ENCODE peak calls at places on chromosomes 6 and 20, in five cellular contexts. J is AG09319, I is foreskin fibroblast, R is lung, G is HCT116. M is an unnamed sample.

GRCh38 chr6:139369568-139370046 is 4.8 kb downstream of the CITED2 start:
- DNase-seq in I (peak; percentile 82), R (no peak), G (no peak), J (peak; percentile 32), M (no peak)

GRCh38 chr6:28863607-28864320 is 60.0 kb downstream of the TRIM27 start:
- DNase-seq in G (peak; percentile 81), J (peak; percentile 54), I (peak; percentile 87), R (peak; percentile 78), M (peak; percentile 70)

GRCh38 chr20:6008254-6008653 is 45.6 kb downstream of the LRRN4 start:
- DNase-seq in I (peak; percentile 95), J (peak; percentile 78), G (no peak), R (peak; percentile 72), M (peak; percentile 86)

GRCh38 chr6:33151050-33151449 is 41.2 kb downstream of the COL11A2 start:
- DNase-seq in R (no peak), I (no peak), G (no peak), J (no peak), M (no peak)

GRCh38 chr6:41654433-41655020 is 16.3 kb downstream of the MDFI start:
- DNase-seq in R (no peak), J (no peak), G (no peak), I (no peak), M (no peak)

GRCh38 chr6:111604259-111605099 is 1.2 kb downstream of the TRAF3IP2 start:
- DNase-seq in R (peak; percentile 50), J (no peak), G (no peak), I (peak; percentile 93), M (no peak)

GRCh38 chr20:11372831-11373230 is 544.9 kb upstream of the BTBD3 start:
- DNase-seq in G (no peak), R (no peak), I (no peak), J (no peak), M (no peak)

GRCh38 chr6:35719830-35720733 is 16.8 kb upstream of the ARMC12 start:
- DNase-seq in I (peak; percentile 69), R (no peak), G (no peak), J (no peak), M (no peak)

GRCh38 chr20:39312107-39312506 is 350.0 kb downstream of the DHX35 start:
- DNase-seq in J (no peak), G (no peak), I (no peak), R (no peak), M (no peak)

GRCh38 chr6:168414696-168415095 is 26.3 kb upstream of the SMOC2 start:
- DNase-seq in G (no peak), I (no peak), R (no peak), J (no peak), M (no peak)

GRCh38 chr6:157774153-157775135 is 48.6 kb upstream of the SNX9 start:
- DNase-seq in J (no peak), I (no peak), G (no peak), R (no peak), M (no peak)

GRCh38 chr20:8489094-8489883 is 357.2 kb downstream of the PLCB1 start:
- DNase-seq in J (no peak), R (no peak), I (no peak), G (no peak), M (no peak)

GRCh38 chr20:60649541-60649940 is 602.5 kb upstream of the CDH4 start:
- DNase-seq in I (no peak), J (no peak), R (no peak), G (no peak), M (no peak)

GRCh38 chr6:11929451-11929850 is 82.7 kb upstream of the HIVEP1 start:
- DNase-seq in J (no peak), I (no peak), G (no peak), R (no peak), M (no peak)

GRCh38 chr6:157013649-157014365 is 236.6 kb downstream of the ARID1B start:
- DNase-seq in J (no peak), I (no peak), G (no peak), R (no peak), M (no peak)

GRCh38 chr20:62745279-62745958 is 36.8 kb downstream of the NTSR1 start:
- DNase-seq in G (no peak), R (no peak), I (no peak), J (no peak), M (no peak)

GRCh38 chr20:33373735-33374605 is 27.3 kb downstream of the CDK5RAP1 start:
- DNase-seq in R (no peak), G (no peak), I (peak; percentile 65), J (peak; percentile 46), M (no peak)

GRCh38 chr6:39224058-39224457 is 5.2 kb downstream of the KCNK5 start:
- DNase-seq in R (peak; percentile 67), G (no peak), J (no peak), I (no peak), M (no peak)

GRCh38 chr6:167995731-167996151 is 1.7 kb upstream of the KIF25 start:
- DNase-seq in J (no peak), R (no peak), I (no peak), G (no peak), M (no peak)

GRCh38 chr20:53711333-53712211 is 117.9 kb upstream of the ZNF217 start:
- DNase-seq in R (no peak), I (no peak), G (no peak), J (no peak), M (no peak)

GRCh38 chr6:111870054-111870750 is 3.0 kb downstream of the FYN start:
- DNase-seq in R (no peak), J (no peak), I (no peak), G (no peak), M (no peak)

GRCh38 chr20:61879694-61880093 is 186.0 kb downstream of the TAF4 start:
- DNase-seq in R (no peak), G (no peak), I (no peak), J (no peak), M (no peak)

GRCh38 chr20:38726849-38727601 is 2.7 kb downstream of the SLC32A1 start:
- DNase-seq in R (no peak), I (peak; percentile 25), J (no peak), G (no peak), M (no peak)

GRCh38 chr20:41047975-41048305 is 19.3 kb downstream of the TOP1 start:
- DNase-seq in I (no peak), G (no peak), J (no peak), R (no peak), M (no peak)

GRCh38 chr20:13800728-13801134 is 15.9 kb downstream of the NDUFAF5 start:
- DNase-seq in J (peak; percentile 71), R (peak; percentile 83), G (no peak), I (peak; percentile 95), M (peak; percentile 95)

GRCh38 chr6:94510877-94511276 is 1066.5 kb upstream of the MANEA start:
- DNase-seq in R (no peak), I (no peak), J (no peak), G (no peak), M (no peak)

GRCh38 chr6:167465497-167465896 is 140.6 kb downstream of the TTLL2 start:
- DNase-seq in G (no peak), I (no peak), R (no peak), J (no peak), M (no peak)

GRCh38 chr6:50724381-50725124 is 11.2 kb downstream of the TFAP2D start:
- DNase-seq in R (no peak), J (no peak), G (no peak), I (no peak), M (no peak)

GRCh38 chr20:2402271-2402980 is 21.7 kb downstream of the TGM6 start:
- DNase-seq in J (peak; percentile 12), G (peak; percentile 34), I (peak; percentile 65), R (no peak), M (no peak)
- TF ChIP-seq CTCF in J (peak; percentile 29), G (peak; percentile 60), I (peak; percentile 61), R (no peak), M (peak; percentile 46)

DNA sequence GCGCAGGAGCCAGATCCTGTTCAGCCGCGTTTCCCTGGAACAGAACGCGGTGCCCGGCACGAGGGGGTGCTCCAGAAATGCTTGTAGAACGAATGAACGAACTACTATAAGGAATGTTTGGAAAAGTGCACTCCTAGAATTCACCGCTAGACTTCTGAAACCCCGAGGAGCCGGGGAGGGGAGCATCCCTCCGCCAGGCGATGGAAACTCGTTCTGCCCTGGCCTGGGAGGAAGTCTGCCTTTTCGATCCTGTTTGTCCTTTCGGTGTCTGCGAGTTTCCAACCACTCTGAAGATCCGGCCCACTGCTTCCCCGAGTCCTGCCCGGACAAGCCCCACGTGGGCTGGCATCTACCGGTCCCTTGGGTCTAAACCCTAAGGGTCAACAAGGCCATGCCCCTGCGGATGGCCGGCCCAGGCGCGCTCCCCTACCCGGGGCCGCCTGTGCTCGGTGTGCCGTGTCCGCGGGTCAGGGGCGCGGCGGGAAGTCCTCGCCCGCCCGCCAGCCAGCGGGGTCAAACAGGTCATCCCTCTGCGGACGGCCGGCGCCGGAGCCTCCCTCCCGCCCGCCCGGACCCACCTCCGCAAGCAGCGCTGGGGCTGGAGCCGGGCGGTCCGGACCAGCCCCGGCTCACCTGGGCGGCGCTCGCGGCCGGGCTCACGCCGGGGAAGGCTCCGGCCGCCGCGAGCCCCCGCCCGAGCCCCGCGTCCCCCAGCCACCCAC is 521 bp downstream of the SULF2 start:
- DNase-seq in G (no peak), J (no peak), R (no peak), I (peak; percentile 53), M (no peak)
- TF ChIP-seq CTCF in G (no peak), J (peak; percentile 3), R (no peak), I (peak; percentile 37), M (peak; percentile 46)

DNA sequence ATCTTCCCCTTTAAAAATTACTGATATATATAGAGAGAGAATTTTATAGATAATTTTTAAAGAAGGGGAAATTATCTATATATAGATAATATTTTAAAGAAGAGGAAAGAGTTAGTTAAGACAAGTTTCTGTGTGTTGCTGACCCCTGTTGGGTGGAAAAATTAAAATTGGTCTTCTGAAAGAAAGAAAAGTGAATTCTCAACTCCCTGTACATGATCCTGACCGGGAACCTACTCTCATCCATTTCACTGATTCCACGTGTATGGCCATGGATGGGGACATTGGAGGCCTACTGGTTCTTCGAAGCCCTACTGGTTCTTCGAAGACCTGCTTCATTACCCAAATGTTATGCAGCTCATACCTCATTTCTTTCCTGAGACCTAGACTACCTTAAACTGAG is 53.0 kb upstream of the TCF21 start:
- DNase-seq in R (no peak), I (peak; percentile 62), J (no peak), G (no peak), M (no peak)
- TF ChIP-seq CTCF in R (no peak), I (peak; percentile 3), J (peak; percentile 14), G (peak; percentile 29), M (no peak)

GRCh38 chr20:56195946-56196345 is 52.6 kb upstream of the MC3R start:
- DNase-seq in G (no peak), J (no peak), I (no peak), R (no peak), M (no peak)

GRCh38 chr20:56204206-56204605 is 44.3 kb upstream of the MC3R start:
- DNase-seq in R (no peak), J (no peak), G (no peak), I (no peak), M (no peak)

GRCh38 chr20:56205350-56205749 is 43.2 kb upstream of the MC3R start:
- DNase-seq in I (no peak), J (no peak), G (no peak), R (no peak), M (no peak)

GRCh38 chr20:56202493-56203077 is 45.9 kb upstream of the MC3R start:
- DNase-seq in G (no peak), I (peak; percentile 24), R (no peak), J (no peak), M (no peak)

DNA sequence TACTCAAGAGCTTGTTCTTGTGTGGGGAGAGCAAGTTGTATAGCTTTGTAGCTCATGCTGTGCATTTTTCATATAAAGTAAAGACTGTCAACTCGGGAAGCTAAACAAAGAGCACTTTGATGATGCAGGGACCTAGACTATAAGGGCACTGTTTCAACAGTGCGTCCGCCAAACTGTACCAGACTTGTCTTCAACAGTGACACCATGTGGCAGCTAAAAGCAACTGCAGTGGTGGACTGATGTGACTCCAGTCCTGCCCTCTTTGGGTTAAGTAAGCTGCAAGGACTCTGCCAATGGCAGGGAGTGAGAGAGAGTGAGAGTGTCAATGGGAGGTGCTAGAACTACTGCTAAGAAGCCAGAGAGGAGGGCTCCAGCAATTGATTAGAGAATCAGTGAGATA is 48.1 kb upstream of the MC3R start:
- DNase-seq in I (no peak), G (peak; percentile 26), R (no peak), J (no peak), M (no peak)
- TF ChIP-seq CTCF in I (peak; percentile 12), G (no peak), R (no peak), J (no peak), M (no peak)

M was measured in astrocyte of the cerebellum.